ENCODE peak calls at places on chromosomes 6 and 20, in seven cellular contexts. F is CD8-positive, alpha-beta T cell; L is GM23338; A is SJSA1; N is cardiac muscle cell; T is A549; Y is HCT116. Z is an unnamed sample.
A peak's percentile ranks its signal among the peaks of the same experiment; 100 is the strongest.

GRCh38 chr6:102619585-102619984 is 1226.1 kb downstream of the GRIK2 start:
- DNase-seq in F (no peak), L (peak; percentile 56), A (no peak), N (peak; percentile 9), T (no peak), Y (peak; percentile 1), Z (peak; percentile 15)

GRCh38 chr20:62325172-62325905 is 22.5 kb downstream of the ADRM1 start:
- DNase-seq in F (no peak), L (no peak), A (no peak), N (no peak), T (no peak), Y (no peak), Z (no peak)

GRCh38 chr20:23294166-23294565 is 56.4 kb upstream of the NXT1 start:
- DNase-seq in F (no peak), L (no peak), A (no peak), N (no peak), T (no peak), Y (no peak), Z (no peak)

GRCh38 chr6:46781478-46782378 is 11.5 kb upstream of the MEP1A start:
- DNase-seq in F (no peak), L (peak; percentile 85), A (peak; percentile 48), N (peak; percentile 76), T (peak; percentile 60), Y (peak; percentile 58), Z (peak; percentile 75)

GRCh38 chr6:20647585-20647984 is 113.3 kb downstream of the CDKAL1 start:
- DNase-seq in F (no peak), L (no peak), A (no peak), N (no peak), T (no peak), Y (no peak), Z (no peak)

GRCh38 chr6:158669145-158670035 is 19.5 kb downstream of the SYTL3 start:
- DNase-seq in F (no peak), L (no peak), A (no peak), N (no peak), T (no peak), Y (no peak), Z (no peak)

GRCh38 chr6:162200036-162200435 is 527.5 kb downstream of the PRKN start:
- DNase-seq in F (no peak), L (no peak), A (no peak), N (no peak), T (no peak), Y (no peak), Z (no peak)

GRCh38 chr6:5662797-5663196 is 343.9 kb downstream of the NRN1 start:
- DNase-seq in F (no peak), L (no peak), A (no peak), N (no peak), T (no peak), Y (no peak), Z (no peak)

GRCh38 chr20:58851221-58851968 is 693 bp upstream of the GNAS-AS1 start:
- DNase-seq in F (no peak), L (peak; percentile 71), A (no peak), N (peak; percentile 16), T (no peak), Y (no peak), Z (no peak)

GRCh38 chr6:7673063-7673536 is 52.8 kb upstream of the BMP6 start:
- DNase-seq in F (no peak), L (peak; percentile 87), A (peak; percentile 67), N (peak; percentile 52), T (peak; percentile 64), Y (peak; percentile 50), Z (peak; percentile 85)

GRCh38 chr20:24634855-24635254 is 165.4 kb downstream of the SYNDIG1 start:
- DNase-seq in F (no peak), L (peak; percentile 24), A (peak; percentile 86), N (peak; percentile 86), T (peak; percentile 91), Y (peak; percentile 29), Z (peak; percentile 66)

GRCh38 chr6:143528164-143528811 is 16.8 kb upstream of the FUCA2 start:
- DNase-seq in F (no peak), L (no peak), A (no peak), N (no peak), T (no peak), Y (no peak), Z (no peak)

GRCh38 chr6:125358898-125359297 is 57.1 kb upstream of the HDDC2 start:
- DNase-seq in F (no peak), L (no peak), A (no peak), N (no peak), T (no peak), Y (no peak), Z (no peak)

GRCh38 chr6:125190667-125191066 is 37.1 kb downstream of the TPD52L1 start:
- DNase-seq in F (no peak), L (peak; percentile 34), A (no peak), N (no peak), T (no peak), Y (no peak), Z (no peak)

GRCh38 chr6:39387785-39388184 is 65.3 kb upstream of the KCNK16 start:
- DNase-seq in F (no peak), L (no peak), A (no peak), N (no peak), T (no peak), Y (no peak), Z (no peak)

GRCh38 chr6:36577298-36577697 is 16.9 kb upstream of the SRSF3 start:
- DNase-seq in F (no peak), L (no peak), A (peak; percentile 93), N (peak; percentile 78), T (peak; percentile 89), Y (peak; percentile 33), Z (no peak)

GRCh38 chr6:152127429-152128165 is 320.1 kb downstream of the ESR1 start:
- DNase-seq in F (no peak), L (no peak), A (no peak), N (no peak), T (no peak), Y (no peak), Z (peak; percentile 23)

GRCh38 chr6:151481752-151482151 is 12.1 kb upstream of the CCDC170 start:
- DNase-seq in F (no peak), L (no peak), A (no peak), N (no peak), T (no peak), Y (no peak), Z (no peak)

GRCh38 chr6:21507811-21508210 is 85.7 kb upstream of the SOX4 start:
- DNase-seq in F (no peak), L (no peak), A (no peak), N (peak; percentile 11), T (no peak), Y (peak; percentile 3), Z (no peak)

GRCh38 chr6:16947461-16948159 is 154.2 kb upstream of the STMND1 start:
- DNase-seq in F (no peak), L (peak; percentile 52), A (no peak), N (peak; percentile 96), T (peak; percentile 58), Y (peak; percentile 36), Z (peak; percentile 93)

GRCh38 chr20:43247361-43247760 is 57.7 kb upstream of the PTPRT start:
- DNase-seq in F (no peak), L (no peak), A (no peak), N (no peak), T (no peak), Y (no peak), Z (no peak)

GRCh38 chr6:73074175-73074574 is 151.1 kb downstream of the KHDC1L start:
- DNase-seq in F (no peak), L (no peak), A (no peak), N (no peak), T (peak; percentile 55), Y (no peak), Z (no peak)

GRCh38 chr20:52972965-52973819 is 1.0 kb downstream of the TSHZ2 start:
- DNase-seq in F (no peak), L (peak; percentile 73), A (no peak), N (peak; percentile 12), T (no peak), Y (no peak), Z (peak; percentile 37)

DNA sequence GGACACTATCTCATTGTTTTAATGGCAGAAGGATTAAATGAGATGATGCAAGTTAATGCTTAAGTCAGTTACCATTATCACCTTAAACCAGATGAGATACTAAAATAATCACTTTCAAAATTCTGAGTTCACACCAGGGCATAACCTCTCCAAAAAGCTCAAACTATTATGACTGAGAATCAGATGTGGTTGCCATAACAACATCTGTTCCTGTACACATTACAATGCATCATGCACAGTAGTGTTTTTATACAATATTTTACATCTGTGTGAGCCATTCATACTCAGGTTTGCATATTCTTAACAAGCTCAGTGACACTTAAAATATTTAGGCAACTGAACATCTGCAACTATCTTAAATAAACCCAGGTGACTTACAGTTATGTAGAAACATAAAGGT is 10.2 kb downstream of the ADNP start:
- DNase-seq in F (no peak), L (no peak), A (no peak), N (peak; percentile 49), T (peak; percentile 12), Y (no peak), Z (no peak)
- H3K4me1 ChIP-seq in F (peaks cover 74% of the 10 kb centered on the region), L (peaks cover 50% of the 10 kb centered on the region), A (no peaks in the 10 kb centered on the region), N (peaks cover 17% of the 10 kb centered on the region), T (peaks cover 41% of the 10 kb centered on the region), Y (no peaks in the 10 kb centered on the region), Z (no peaks in the 10 kb centered on the region)

GRCh38 chr6:90212274-90212673 is 84.4 kb downstream of the BACH2 start:
- DNase-seq in F (no peak), L (peak; percentile 35), A (no peak), N (no peak), T (no peak), Y (no peak), Z (no peak)

GRCh38 chr6:90217621-90218496 is 78.8 kb downstream of the BACH2 start:
- DNase-seq in F (no peak), L (no peak), A (no peak), N (no peak), T (peak; percentile 87), Y (no peak), Z (no peak)

GRCh38 chr6:90214966-90215365 is 81.7 kb downstream of the BACH2 start:
- DNase-seq in F (no peak), L (no peak), A (no peak), N (no peak), T (no peak), Y (no peak), Z (peak; percentile 24)

GRCh38 chr6:90216081-90216977 is 80.3 kb downstream of the BACH2 start:
- DNase-seq in F (peak; percentile 21), L (peak; percentile 26), A (peak; percentile 56), N (no peak), T (peak; percentile 38), Y (no peak), Z (peak; percentile 81)

DNA sequence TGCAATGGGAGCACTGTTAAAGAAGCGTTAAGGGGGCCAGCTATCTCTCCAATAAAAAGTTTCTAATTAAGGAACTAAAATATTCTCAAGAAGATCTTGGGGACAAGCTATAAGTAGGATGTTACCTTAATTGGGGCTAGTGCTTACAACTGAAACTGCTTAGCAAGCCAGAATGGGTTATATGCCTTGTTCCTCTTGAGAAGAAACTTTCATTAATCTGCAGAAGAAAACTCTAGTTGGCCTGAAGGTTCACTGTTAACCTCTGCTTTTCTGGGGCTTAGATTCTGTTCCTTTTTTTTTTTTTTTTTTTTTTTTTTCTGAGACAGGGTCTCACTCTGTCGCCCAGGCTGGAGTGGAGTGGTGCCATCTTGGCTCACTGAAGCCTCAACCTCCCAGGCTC is 82.2 kb downstream of the BACH2 start:
- DNase-seq in F (no peak), L (no peak), A (no peak), N (no peak), T (no peak), Y (no peak), Z (no peak)
- H3K4me1 ChIP-seq in F (peaks cover 100% of the 10 kb centered on the region), L (peaks cover 33% of the 10 kb centered on the region), A (peaks cover 35% of the 10 kb centered on the region), N (peaks cover 38% of the 10 kb centered on the region), T (peaks cover 31% of the 10 kb centered on the region), Y (peaks cover 29% of the 10 kb centered on the region), Z (peaks cover 14% of the 10 kb centered on the region)

GRCh38 chr6:41204156-41204555 is 3.2 kb upstream of the TREML2 start:
- DNase-seq in F (no peak), L (no peak), A (no peak), N (no peak), T (no peak), Y (no peak), Z (no peak)
- H3K4me1 ChIP-seq in F (peaks cover 49% of the 10 kb centered on the region), L (peaks cover 13% of the 10 kb centered on the region), A (no peaks in the 10 kb centered on the region), N (peaks cover 7% of the 10 kb centered on the region), T (no peaks in the 10 kb centered on the region), Y (no peaks in the 10 kb centered on the region), Z (peaks cover 7% of the 10 kb centered on the region)

GRCh38 chr6:167689751-167690150 is 137.0 kb upstream of the AFDN start:
- DNase-seq in F (no peak), L (no peak), A (no peak), N (peak; percentile 29), T (no peak), Y (no peak), Z (peak; percentile 37)
- H3K4me1 ChIP-seq in F (no peaks in the 10 kb centered on the region), L (peaks cover 12% of the 10 kb centered on the region), A (no peaks in the 10 kb centered on the region), N (peaks cover 16% of the 10 kb centered on the region), T (no peaks in the 10 kb centered on the region), Y (no peaks in the 10 kb centered on the region), Z (peaks cover 9% of the 10 kb centered on the region)

Z was measured in mesendoderm.